ENCODE peak calls at places on chromosomes 4 and X, in eight cellular contexts. L, D, R, Y, P, Z, C and T are unnamed samples.

GRCh38 chrX:12999422-12999821 is 24.5 kb downstream of the TMSB4X start:
- DNase-seq in L (no peak), D (no peak), R (peak; percentile 62), Y (no peak), P (no peak), Z (no peak), C (no peak), T (no peak)

GRCh38 chrX:16882188-16882587 is 12.0 kb upstream of the RBBP7 start:
- DNase-seq in L (peak; percentile 34), D (no peak), R (peak; percentile 67), Y (peak; percentile 41), P (peak; percentile 49), Z (peak; percentile 39), C (peak; percentile 17), T (no peak)

GRCh38 chr4:48967101-48967500 is 19.0 kb upstream of the CWH43 start:
- DNase-seq in L (no peak), D (no peak), R (no peak), Y (no peak), P (no peak), Z (no peak), C (no peak), T (no peak)

GRCh38 chr4:15118281-15118680 is 116.0 kb downstream of the CPEB2 start:
- DNase-seq in L (no peak), D (no peak), R (no peak), Y (no peak), P (no peak), Z (peak; percentile 21), C (no peak), T (no peak)

GRCh38 chr4:116016201-116016600 is 902.8 kb upstream of the NDST4 start:
- DNase-seq in L (no peak), D (no peak), R (no peak), Y (no peak), P (peak; percentile 61), Z (no peak), C (no peak), T (no peak)

GRCh38 chrX:108516184-108516583 is 76.5 kb downstream of the COL4A5 start:
- DNase-seq in L (no peak), D (no peak), R (no peak), Y (no peak), P (no peak), Z (no peak), C (peak; percentile 45), T (no peak)

GRCh38 chr4:17164656-17165055 is 266.2 kb upstream of the LDB2 start:
- DNase-seq in L (no peak), D (no peak), R (no peak), Y (no peak), P (no peak), Z (no peak), C (no peak), T (no peak)

GRCh38 chr4:165204462-165204830 is 2.9 kb upstream of the KLHL2 start:
- DNase-seq in L (no peak), D (no peak), R (no peak), Y (no peak), P (no peak), Z (no peak), C (peak; percentile 8), T (no peak)

GRCh38 chr4:100935090-100935489 is 412.2 kb downstream of the PPP3CA start:
- DNase-seq in L (peak; percentile 9), D (no peak), R (peak; percentile 21), Y (no peak), P (no peak), Z (no peak), C (peak; percentile 31), T (peak; percentile 15)

GRCh38 chr4:73442275-73442674 is 6.3 kb downstream of the AFP start:
- DNase-seq in L (no peak), D (no peak), R (no peak), Y (no peak), P (no peak), Z (no peak), C (no peak), T (no peak)

GRCh38 chr4:128776794-128777216 is 32.7 kb upstream of the JADE1 start:
- DNase-seq in L (no peak), D (no peak), R (no peak), Y (peak; percentile 35), P (peak; percentile 22), Z (peak; percentile 43), C (peak; percentile 70), T (no peak)

GRCh38 chrX:40247382-40247781 is 149.6 kb upstream of the BCOR start:
- DNase-seq in L (no peak), D (no peak), R (no peak), Y (no peak), P (no peak), Z (no peak), C (no peak), T (no peak)

GRCh38 chrX:40245411-40246140 is 147.8 kb upstream of the BCOR start:
- DNase-seq in L (no peak), D (no peak), R (no peak), Y (no peak), P (no peak), Z (no peak), C (peak; percentile 64), T (no peak)

GRCh38 chrX:40244116-40244515 is 146.4 kb upstream of the BCOR start:
- DNase-seq in L (no peak), D (no peak), R (no peak), Y (no peak), P (no peak), Z (no peak), C (no peak), T (no peak)

GRCh38 chrX:40243699-40244098 is 145.9 kb upstream of the BCOR start:
- DNase-seq in L (peak; percentile 48), D (no peak), R (no peak), Y (no peak), P (no peak), Z (no peak), C (no peak), T (no peak)

DNA sequence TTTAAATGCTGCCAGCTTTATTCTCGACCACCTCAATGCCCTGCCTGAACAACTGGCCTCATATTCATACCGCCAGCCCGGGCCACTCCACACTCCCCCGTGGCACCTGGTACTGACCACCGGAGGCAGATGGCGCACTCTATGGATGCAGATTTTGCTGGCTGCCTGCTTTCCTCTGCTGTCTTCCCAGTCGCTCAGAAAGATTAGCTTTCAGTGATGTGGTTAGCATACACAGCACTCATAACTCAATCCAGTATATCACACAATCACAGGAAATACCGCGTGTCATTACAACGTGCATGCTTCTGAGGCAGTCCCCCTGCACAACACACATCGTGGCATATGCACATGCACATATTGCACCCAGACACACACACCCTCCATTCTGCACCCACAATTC is 147.2 kb upstream of the BCOR start:
- DNase-seq in L (peak; percentile 68), D (no peak), R (no peak), Y (no peak), P (no peak), Z (no peak), C (peak; percentile 77), T (no peak)
- TF ChIP-seq CTCF in L (peak; percentile 16), D (no peak), R (no peak), Y (no peak), P (no peak), Z (no peak), C (no peak), T (no peak)

DNA sequence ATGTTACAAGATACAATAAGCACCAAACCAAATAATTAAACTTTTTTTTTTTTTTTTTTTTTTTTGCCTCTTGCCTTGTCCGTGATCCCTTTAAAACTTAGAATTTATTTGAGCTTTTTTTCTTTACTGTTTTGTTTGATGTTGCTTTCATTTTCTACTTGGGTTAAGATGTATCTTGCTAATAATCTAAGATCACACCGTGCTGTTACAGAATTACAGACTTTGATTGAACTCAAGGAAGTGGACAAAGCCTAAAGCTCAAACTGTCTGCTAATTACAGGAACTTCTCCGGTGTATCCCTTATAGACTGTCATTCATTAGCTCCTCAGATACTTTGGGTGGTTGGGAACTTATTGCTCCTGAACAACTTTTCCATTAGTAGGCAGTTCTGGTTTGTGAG is 26.5 kb downstream of the STIM2 start:
- DNase-seq in L (no peak), D (no peak), R (no peak), Y (no peak), P (no peak), Z (no peak), C (no peak), T (no peak)
- H3K4me3 ChIP-seq in L (no peak overlapping the region), D (no peak overlapping the region), R (peak overlapping the region; percentile 61), Y (no peak overlapping the region), P (no peak overlapping the region), Z (no peak overlapping the region), C (no peak overlapping the region), T (no peak overlapping the region)

GRCh38 chr4:61336488-61336887 is 136.4 kb downstream of the ADGRL3 start:
- DNase-seq in L (no peak), D (peak; percentile 21), R (no peak), Y (no peak), P (no peak), Z (no peak), C (no peak), T (no peak)

GRCh38 chr4:61333490-61333889 is 133.4 kb downstream of the ADGRL3 start:
- DNase-seq in L (no peak), D (no peak), R (no peak), Y (no peak), P (no peak), Z (no peak), C (no peak), T (no peak)

GRCh38 chr4:61335364-61335763 is 135.2 kb downstream of the ADGRL3 start:
- DNase-seq in L (no peak), D (no peak), R (no peak), Y (no peak), P (no peak), Z (no peak), C (no peak), T (no peak)

GRCh38 chr4:61336911-61337310 is 136.8 kb downstream of the ADGRL3 start:
- DNase-seq in L (no peak), D (no peak), R (no peak), Y (no peak), P (peak; percentile 17), Z (peak; percentile 34), C (no peak), T (no peak)

GRCh38 chr4:61332671-61333070 is 132.5 kb downstream of the ADGRL3 start:
- DNase-seq in L (no peak), D (no peak), R (no peak), Y (no peak), P (no peak), Z (no peak), C (no peak), T (no peak)
- TF ChIP-seq CTCF in L (no peak), D (no peak), R (no peak), Y (no peak), P (no peak), Z (no peak), C (no peak), T (no peak)

DNA sequence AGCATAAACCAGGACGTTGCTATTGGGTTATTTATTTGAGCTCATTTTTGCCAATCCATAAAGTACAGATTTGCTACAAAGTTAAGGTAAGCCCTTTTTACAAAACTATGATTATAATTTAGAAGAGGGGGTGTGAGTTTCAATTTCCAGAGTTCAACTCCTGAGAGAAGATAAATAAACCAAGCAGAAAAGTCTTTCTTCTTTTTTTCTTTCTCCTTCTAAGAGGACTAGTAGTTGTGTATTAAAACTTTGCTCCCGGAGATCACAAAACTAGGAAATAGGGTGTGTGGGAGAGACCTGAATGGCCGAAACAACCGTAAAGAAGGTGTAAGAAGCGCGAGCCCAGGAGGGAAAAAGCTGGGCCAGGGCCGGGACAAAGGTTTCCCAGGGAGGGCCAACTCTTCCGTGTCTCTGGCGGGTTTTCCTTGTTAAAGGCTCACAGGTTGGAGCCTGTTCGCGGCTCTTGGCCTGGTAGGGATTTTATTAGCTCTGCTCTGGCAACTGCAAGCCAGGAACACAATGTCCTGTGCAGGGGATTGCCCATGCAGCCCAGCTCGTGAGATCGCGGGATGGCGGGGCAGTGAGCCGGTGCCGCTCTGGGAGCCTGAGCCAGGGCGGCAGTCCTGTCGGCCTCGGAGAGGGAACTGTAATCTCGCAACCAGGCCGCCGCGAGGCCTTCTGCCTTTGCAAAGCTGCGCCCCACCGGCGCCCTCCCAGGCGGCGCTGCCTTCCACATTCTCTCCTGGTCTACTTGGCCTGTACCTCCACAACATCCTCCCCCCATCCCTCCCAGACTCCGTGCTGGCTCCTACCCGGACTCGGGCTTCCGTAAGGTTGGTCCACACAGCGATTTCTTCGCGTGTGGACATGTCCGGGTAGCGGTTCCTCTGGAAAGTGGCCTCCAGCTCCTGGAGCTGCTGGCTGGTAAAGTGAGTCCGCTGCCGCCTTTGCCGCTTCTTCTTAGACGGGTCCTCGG is 2.2 kb downstream of the PITX2 start:
- DNase-seq in L (peak; percentile 66), D (no peak), R (peak; percentile 67), Y (peak; percentile 62), P (no peak), Z (no peak), C (peak; percentile 40), T (no peak)
- H3K4me3 ChIP-seq in L (no peak overlapping the region), D (peak overlapping the region; percentile 3), R (peak overlapping the region; percentile 75), Y (peak overlapping the region; percentile 16), P (no peak overlapping the region), Z (no peak overlapping the region), C (no peak overlapping the region), T (no peak overlapping the region)